ENCODE peak calls at places on chromosome 2, in eight cellular contexts. V is anterior cingulate cortex; G is RWPE1; S is SK-N-SH; C is mammary epithelial cell; J is activated T-cell treated with anti-CD3 and anti-CD28 coated beads, Interleukin-2, amount 50 U/mL, for 4 hours; H is stimulated activated CD8-positive, alpha-beta memory T cell treated with anti-CD3 and anti-CD28 coated beads, Interleukin-15, amount 100 ng/mL, for 24 hours; Y is PC-9. M is an unnamed sample.

GRCh38 chr2:176118606-176119370 is 2.2 kb downstream of the HOXD10 start:
- DNase-seq in V (no peak), G (no peak), S (peak; percentile 66), C (no peak), J (no peak), H (no peak), Y (peak; percentile 30), M (no peak)

GRCh38 chr2:228763600-228763999 is 507.5 kb downstream of the PID1 start:
- DNase-seq in V (no peak), G (no peak), S (no peak), C (no peak), J (no peak), H (no peak), Y (no peak), M (no peak)

GRCh38 chr2:168392031-168392430 is 64.0 kb upstream of the CERS6 start:
- DNase-seq in V (no peak), G (no peak), S (peak; percentile 6), C (peak; percentile 53), J (no peak), H (no peak), Y (no peak), M (no peak)

GRCh38 chr2:179691235-179691634 is 170.2 kb downstream of the ZNF385B start:
- DNase-seq in V (no peak), G (no peak), S (no peak), C (no peak), J (no peak), H (no peak), Y (no peak), M (no peak)

GRCh38 chr2:66839551-66840320 is 404.8 kb downstream of the MEIS1 start:
- DNase-seq in V (no peak), G (peak; percentile 94), S (no peak), C (peak; percentile 95), J (no peak), H (no peak), Y (peak; percentile 13), M (no peak)

GRCh38 chr2:163713534-163714311 is 22.1 kb downstream of the FIGN start:
- DNase-seq in V (no peak), G (no peak), S (peak; percentile 36), C (no peak), J (no peak), H (no peak), Y (no peak), M (no peak)

GRCh38 chr2:109514857-109515256 is 98.9 kb downstream of the SEPTIN10 start:
- DNase-seq in V (no peak), G (no peak), S (no peak), C (no peak), J (no peak), H (no peak), Y (no peak), M (no peak)

GRCh38 chr2:109470121-109470921 is 143.4 kb downstream of the SEPTIN10 start:
- DNase-seq in V (no peak), G (peak; percentile 26), S (no peak), C (peak; percentile 53), J (no peak), H (no peak), Y (peak; percentile 87), M (no peak)

GRCh38 chr2:161273038-161273760 is 35.0 kb upstream of the PSMD14 start:
- DNase-seq in V (no peak), G (peak; percentile 42), S (peak; percentile 45), C (peak; percentile 40), J (no peak), H (no peak), Y (no peak), M (no peak)

GRCh38 chr2:217650716-217651360 is 352.0 kb downstream of the TNS1 start:
- DNase-seq in V (no peak), G (peak; percentile 34), S (peak; percentile 55), C (peak; percentile 63), J (no peak), H (no peak), Y (peak; percentile 12), M (no peak)

GRCh38 chr2:235983016-235983415 is 185.2 kb downstream of the GBX2 start:
- DNase-seq in V (no peak), G (no peak), S (no peak), C (no peak), J (no peak), H (no peak), Y (no peak), M (no peak)

GRCh38 chr2:240203842-240204270 is 63.4 kb upstream of the OTOS start:
- DNase-seq in V (no peak), G (no peak), S (no peak), C (no peak), J (no peak), H (no peak), Y (no peak), M (no peak)

GRCh38 chr2:230942920-230943896 is 18.2 kb upstream of the GPR55 start:
- DNase-seq in V (no peak), G (no peak), S (no peak), C (no peak), J (no peak), H (no peak), Y (no peak), M (no peak)

GRCh38 chr2:53381271-53381670 is 386.3 kb upstream of the CHAC2 start:
- DNase-seq in V (no peak), G (no peak), S (no peak), C (no peak), J (no peak), H (no peak), Y (no peak), M (no peak)